ENCODE peak calls at places on chromosomes 11 and 22, in six cellular contexts. M is GM23248, V is cardiac muscle cell, Q is tibial nerve, A is lower lobe of right lung, D is suprapubic skin. H is an unnamed sample.

GRCh38 chr11:119476666-119477331 is 53.8 kb upstream of the THY1 start:
- DNase-seq in V (no peak), M (no peak), A (no peak), D (peak), Q (no peak), H (no peak)

GRCh38 chr11:16945671-16946469 is 68.3 kb downstream of the PLEKHA7 start:
- DNase-seq in V (peak), A (peak), Q (peak), M (peak), D (no peak), H (peak)

GRCh38 chr11:114774599-114775365 is 96.5 kb downstream of the NXPE2 start:
- DNase-seq in Q (no peak), A (no peak), M (peak), D (no peak), V (peak), H (no peak)

GRCh38 chr11:128810784-128811514 is 56.1 kb downstream of the KCNJ1 start:
- DNase-seq in D (no peak), M (no peak), Q (no peak), V (no peak), A (no peak), H (no peak)

GRCh38 chr11:128902515-128903066 is 11.4 kb downstream of the KCNJ5 start:
- DNase-seq in Q (no peak), A (no peak), M (peak), V (no peak), D (no peak), H (no peak)

GRCh38 chr11:44456544-44457270 is 108.8 kb upstream of the CD82 start:
- DNase-seq in Q (no peak), V (no peak), A (no peak), D (peak), M (peak), H (no peak)

GRCh38 chr11:36041988-36042606 is 98.2 kb downstream of the LDLRAD3 start:
- DNase-seq in D (no peak), Q (no peak), V (peak), M (peak), A (no peak), H (no peak)

GRCh38 chr11:63694518-63694917 is 13.2 kb downstream of the RTN3 start:
- DNase-seq in V (no peak), A (peak), M (no peak), Q (no peak), D (no peak), H (no peak)

GRCh38 chr11:130772266-130773227 is 143.7 kb downstream of the SNX19 start:
- DNase-seq in Q (peak), V (peak), D (no peak), M (peak), A (no peak), H (no peak)

GRCh38 chr11:120343429-120343828 is 7.2 kb downstream of the ARHGEF12 start:
- DNase-seq in Q (no peak), A (no peak), M (no peak), V (no peak), D (no peak), H (no peak)

GRCh38 chr11:62707277-62707771 is at the start of the genes BSCL2 and GNG3:
- DNase-seq in D (no peak), Q (no peak), V (no peak), A (no peak), M (no peak), H (no peak)

GRCh38 chr22:35686298-35686697 is 31.4 kb upstream of the APOL5 start:
- DNase-seq in D (no peak), M (no peak), Q (no peak), V (no peak), A (no peak), H (no peak)
- H3K27ac ChIP-seq in D (no peak), M (no peak), Q (no peak), V (no peak), A (no peak), H (no peak)

GRCh38 chr11:106959800-106960199 is 58.5 kb downstream of the GUCY1A2 start:
- DNase-seq in Q (no peak), V (peak), D (no peak), M (peak), A (no peak), H (no peak)
- H3K27ac ChIP-seq in Q (no peak), V (no peak), D (no peak), M (no peak), A (peak), H (no peak)

DNA sequence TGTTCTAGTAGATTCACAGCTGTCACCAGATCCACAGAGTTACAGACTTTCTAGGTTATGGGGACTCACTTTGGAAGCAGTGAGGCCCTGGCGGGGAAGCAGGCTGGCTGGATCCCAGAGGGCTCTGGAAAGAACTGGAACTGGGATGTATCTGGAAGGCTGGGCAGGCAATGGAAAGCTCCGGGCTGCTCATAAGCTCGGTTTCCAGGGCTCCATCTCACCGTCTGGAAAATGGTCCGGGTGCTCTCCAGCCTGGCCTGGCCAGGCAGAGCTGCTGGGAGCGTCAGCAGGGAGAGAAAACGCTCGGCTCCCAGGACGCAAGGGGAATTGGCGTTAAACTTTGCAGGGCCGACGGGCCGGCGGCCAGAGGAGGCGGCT is 339 bp upstream of the SEZ6L start:
- DNase-seq in D (no peak), Q (no peak), A (no peak), M (peak), V (no peak), H (no peak)
- H3K27ac ChIP-seq in D (no peak), Q (no peak), A (no peak), M (no peak), V (no peak), H (no peak)

GRCh38 chr11:14300661-14301304 is 58.2 kb downstream of the RRAS2 start:
- DNase-seq in D (no peak), A (no peak), M (peak), Q (peak), V (peak), H (peak)
- H3K27ac ChIP-seq in D (no peak), A (no peak), M (peak), Q (no peak), V (no peak), H (no peak)

DNA sequence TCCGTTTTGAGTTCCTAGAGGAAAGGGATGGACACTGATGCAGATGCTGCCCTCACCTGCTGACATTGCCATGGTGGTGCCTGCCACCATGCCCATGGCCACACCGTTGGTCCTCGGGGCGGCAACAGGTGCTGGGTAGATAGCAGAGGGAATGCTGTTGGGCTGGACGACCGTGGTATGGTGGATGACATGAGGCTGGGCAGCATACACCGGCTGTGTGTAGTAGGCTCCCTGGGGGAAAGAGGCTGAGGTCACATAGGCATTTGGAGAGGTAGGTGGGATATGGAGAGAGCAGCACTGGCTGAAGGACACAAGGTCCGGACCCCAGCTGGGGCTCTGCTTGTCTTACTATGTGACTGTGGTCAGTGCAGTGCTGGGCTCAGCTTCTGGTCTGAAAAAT is 33.2 kb downstream of the RELT start:
- DNase-seq in Q (no peak), A (no peak), M (no peak), V (no peak), D (no peak), H (no peak)
- H3K27ac ChIP-seq in Q (no peak), A (no peak), M (no peak), V (no peak), D (no peak), H (no peak)